ENCODE peak calls at places on chromosomes 11 and 22, in seven cellular contexts. W is heart right ventricle, M is transverse colon, D is adrenal gland, H is BJ, G is fibroblast of the aortic adventitia, X is SK-N-SH. I is an unnamed sample.

GRCh38 chr11:95231881-95232605 is 1.0 kb upstream of the SESN3 start:
- DNase-seq in W (peak), G (peak), D (peak), H (no peak), M (peak), X (peak), I (peak)

GRCh38 chr11:111836766-111837165 is 34.6 kb downstream of the ALG9 start:
- DNase-seq in M (no peak), X (no peak), G (no peak), H (no peak), W (no peak), D (no peak), I (peak)

GRCh38 chr11:69939551-69940245 is 120.5 kb upstream of the FGF3 start:
- DNase-seq in W (peak), G (peak), M (no peak), D (no peak), X (peak), H (no peak), I (peak)

GRCh38 chr22:25388415-25388814 is 169.0 kb downstream of the CRYBB2 start:
- DNase-seq in M (no peak), G (no peak), D (no peak), W (no peak), X (no peak), H (no peak), I (no peak)

GRCh38 chr11:65506316-65506769 is 7.5 kb downstream of the MALAT1 start:
- DNase-seq in H (no peak), G (peak), M (no peak), X (no peak), D (no peak), W (no peak), I (no peak)

GRCh38 chr11:11780843-11781242 is 60.9 kb upstream of the USP47 start:
- DNase-seq in G (no peak), D (no peak), W (no peak), H (no peak), M (no peak), X (no peak), I (no peak)

GRCh38 chr11:93234602-93235207 is 36.9 kb upstream of the SLC36A4 start:
- DNase-seq in M (peak), H (peak), G (peak), X (peak), D (peak), W (peak), I (peak)

GRCh38 chr22:41395531-41396240 is 13.9 kb downstream of the TEF start:
- DNase-seq in H (no peak), W (no peak), M (no peak), G (no peak), D (no peak), X (no peak), I (no peak)

GRCh38 chr22:40758390-40758789 is 60.8 kb downstream of the SLC25A17 start:
- DNase-seq in D (no peak), H (no peak), M (no peak), G (no peak), W (no peak), X (no peak), I (no peak)

GRCh38 chr11:118058311-118059230 is 18.3 kb upstream of the TMPRSS4 start:
- DNase-seq in D (peak), W (no peak), H (no peak), M (peak), X (no peak), G (no peak), I (no peak)

GRCh38 chr11:44627911-44628729 is 62.7 kb downstream of the CD82 start:
- DNase-seq in X (peak), G (peak), W (peak), D (peak), H (no peak), M (peak), I (peak)

GRCh38 chr11:44624761-44625221 is 59.3 kb downstream of the CD82 start:
- DNase-seq in W (no peak), G (no peak), X (no peak), M (peak), D (no peak), H (no peak), I (no peak)

GRCh38 chr11:44623716-44624491 is 58.4 kb downstream of the CD82 start:
- DNase-seq in M (peak), D (peak), H (no peak), W (no peak), X (no peak), G (no peak), I (no peak)

GRCh38 chr11:44626645-44627044 is 61.2 kb downstream of the CD82 start:
- DNase-seq in M (no peak), W (no peak), X (no peak), D (no peak), G (no peak), H (no peak), I (no peak)

GRCh38 chr11:44625759-44626523 is 60.5 kb downstream of the CD82 start:
- DNase-seq in G (no peak), M (peak), X (no peak), H (no peak), D (no peak), W (no peak), I (no peak)
- TF ChIP-seq CTCF in G (no peak), M (no peak), X (no peak), H (no peak), D (no peak), W (no peak), I (no peak)

GRCh38 chr11:116688202-116688540 is 84.6 kb downstream of the BUD13 start:
- DNase-seq in H (no peak), D (no peak), X (no peak), W (no peak), G (no peak), M (no peak), I (no peak)
- H3K4me3 ChIP-seq in H (no peak), D (no peak), X (no peak), W (no peak), G (no peak), M (no peak), I (no peak)

GRCh38 chr11:73902303-73902702 is 25.5 kb downstream of the PAAF1 start:
- DNase-seq in G (no peak), M (no peak), W (no peak), D (no peak), H (no peak), X (no peak), I (no peak)

GRCh38 chr11:73912045-73912444 is 35.2 kb downstream of the PAAF1 start:
- DNase-seq in G (no peak), X (no peak), W (no peak), D (no peak), H (no peak), M (no peak), I (no peak)

GRCh38 chr11:73907191-73907590 is 30.4 kb downstream of the PAAF1 start:
- DNase-seq in G (peak), D (peak), M (no peak), X (no peak), H (no peak), W (no peak), I (no peak)
- TF ChIP-seq CTCF in G (peak), D (peak), M (no peak), X (peak), H (no peak), W (peak), I (no peak)

GRCh38 chr11:78039391-78039918 is 16.4 kb upstream of the KCTD14 start:
- DNase-seq in W (no peak), X (no peak), M (no peak), G (no peak), D (no peak), H (no peak), I (no peak)

GRCh38 chr11:78040691-78041379 is 17.8 kb upstream of the KCTD14 start:
- DNase-seq in X (no peak), D (no peak), W (no peak), G (no peak), H (no peak), M (no peak), I (no peak)

GRCh38 chr11:78038697-78039313 is 15.7 kb upstream of the KCTD14 start:
- DNase-seq in X (no peak), G (no peak), M (peak), D (peak), W (no peak), H (no peak), I (no peak)

GRCh38 chr11:78041843-78042455 is 18.9 kb upstream of the KCTD14 start:
- DNase-seq in M (no peak), H (no peak), W (no peak), G (no peak), D (no peak), X (no peak), I (no peak)

DNA sequence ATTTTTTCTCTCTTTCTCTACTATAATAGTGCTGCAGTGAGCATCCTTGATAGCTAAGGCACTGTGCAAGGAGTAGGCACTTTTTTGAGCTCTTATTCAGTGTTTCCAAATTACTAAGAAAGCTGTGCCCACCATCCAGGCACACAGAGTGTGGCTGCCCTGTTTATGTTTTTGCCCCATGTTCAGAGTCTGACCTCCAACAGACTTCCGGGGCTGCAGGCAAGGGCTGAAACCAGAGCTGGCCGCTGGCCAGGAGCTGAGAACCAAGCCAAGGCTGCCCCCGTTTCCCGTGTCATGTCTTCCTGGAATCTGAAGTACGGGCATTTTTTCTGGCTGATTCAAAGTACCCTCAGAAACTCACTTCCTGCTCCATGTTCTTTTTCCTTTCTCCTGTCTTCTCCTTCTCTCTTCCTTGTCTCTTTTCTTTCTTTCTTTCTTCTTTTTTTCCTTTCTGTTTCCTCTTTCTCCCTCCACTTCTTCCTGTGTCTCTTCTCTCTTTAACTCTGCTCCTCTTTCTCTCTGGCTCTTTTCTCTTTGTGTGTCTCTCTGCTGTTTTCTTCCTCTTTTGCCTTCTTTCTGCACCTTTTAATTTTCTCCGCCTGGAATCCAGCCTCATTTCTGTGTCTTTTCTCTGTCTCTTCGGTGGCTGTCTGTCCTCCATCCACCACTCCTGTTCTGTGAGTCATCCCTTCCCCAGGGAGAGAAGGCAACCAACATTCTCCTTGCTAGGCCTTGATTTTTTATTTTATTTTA is 17.0 kb upstream of the KCTD14 start:
- DNase-seq in H (peak), D (peak), X (peak), G (peak), M (peak), W (peak), I (peak)
- H3K4me3 ChIP-seq in H (peak), D (no peak), X (no peak), G (peak), M (peak), W (no peak), I (peak)

GRCh38 chr11:32071811-32072210 is 19.1 kb upstream of the RCN1 start:
- DNase-seq in M (no peak), G (peak), D (no peak), H (no peak), X (peak), W (no peak), I (peak)
- TF ChIP-seq CTCF in M (no peak), G (peak), D (no peak), H (peak), X (peak), W (peak), I (peak)

DNA sequence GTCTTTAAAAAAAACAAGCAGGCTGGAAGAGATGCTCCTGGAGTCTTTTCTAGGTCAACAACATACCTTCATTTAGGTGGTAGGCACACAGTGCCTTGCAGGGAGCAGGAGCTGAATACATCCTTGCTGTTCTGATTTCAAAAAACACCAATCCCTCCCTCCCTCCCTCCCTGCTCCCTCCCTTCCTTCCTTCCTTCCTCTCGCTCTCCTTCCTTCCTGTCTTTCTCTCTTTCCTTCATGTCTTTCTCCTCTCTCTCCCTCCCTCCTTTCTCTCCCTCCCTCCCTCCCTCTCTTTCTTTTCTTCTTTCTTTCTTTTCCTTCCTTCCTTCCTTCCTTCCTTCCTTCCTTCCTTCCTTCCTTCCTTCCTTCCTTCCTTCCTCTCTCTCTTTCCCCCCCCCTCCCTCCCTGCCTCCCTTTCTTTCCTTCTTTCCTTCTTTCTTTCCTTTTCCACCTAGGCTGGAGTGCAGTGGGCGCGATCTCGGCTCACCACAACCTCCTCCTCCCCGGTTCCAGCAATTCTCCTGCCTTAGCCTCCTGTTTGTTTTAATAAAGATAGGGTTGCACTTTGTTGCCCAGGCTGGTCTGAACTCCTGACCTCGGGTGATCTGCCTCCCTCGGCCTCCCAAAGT is 245.1 kb downstream of the MIAT start:
- DNase-seq in M (no peak), G (no peak), H (no peak), W (no peak), D (no peak), X (no peak), I (no peak)
- H3K4me3 ChIP-seq in M (peak), G (no peak), H (no peak), W (no peak), D (no peak), X (no peak), I (no peak)

GRCh38 chr11:122879785-122880184 is 2.8 kb upstream of the JHY start:
- DNase-seq in M (no peak), H (no peak), D (no peak), W (no peak), G (no peak), X (peak), I (no peak)
- TF ChIP-seq CTCF in M (no peak), H (no peak), D (no peak), W (no peak), G (no peak), X (peak), I (no peak)

I was measured in astrocyte of the spinal cord.